ENCODE peak calls at places on chromosome 12, in ten cellular contexts. One of them, this sample, is unnamed.

GRCh38 chr12:91677556-91677955 is 468.1 kb downstream of the BTG1 start:
- DNase-seq in mammary epithelial cell: no peak
- DNase-seq in HCT116: no peak
- DNase-seq in upper lobe of right lung: no peak
- DNase-seq in brain microvascular endothelial cell: no peak
- DNase-seq in aorta: no peak
- DNase-seq in right cardiac atrium: no peak
- DNase-seq in tibial artery: no peak
- DNase-seq in cardiac muscle cell: no peak
- DNase-seq in RWPE2: no peak
- DNase-seq in this sample: no peak

GRCh38 chr12:69007166-69007857 is 74.3 kb upstream of the CPM start:
- DNase-seq in cardiac muscle cell: peak; percentile 75
- DNase-seq in aorta: no peak
- DNase-seq in mammary epithelial cell: peak; percentile 46
- DNase-seq in brain microvascular endothelial cell: peak; percentile 63
- DNase-seq in right cardiac atrium: peak; percentile 40
- DNase-seq in RWPE2: no peak
- DNase-seq in HCT116: no peak
- DNase-seq in tibial artery: no peak
- DNase-seq in upper lobe of right lung: no peak
- DNase-seq in this sample: no peak

GRCh38 chr12:9273276-9273675 is 65.1 kb upstream of the PZP start:
- DNase-seq in aorta: no peak
- DNase-seq in mammary epithelial cell: peak; percentile 35
- DNase-seq in cardiac muscle cell: no peak
- DNase-seq in tibial artery: no peak
- DNase-seq in right cardiac atrium: no peak
- DNase-seq in RWPE2: no peak
- DNase-seq in brain microvascular endothelial cell: no peak
- DNase-seq in HCT116: no peak
- DNase-seq in upper lobe of right lung: no peak
- DNase-seq in this sample: no peak

GRCh38 chr12:76083761-76084276 is 666 bp downstream of the NAP1L1 start:
- DNase-seq in RWPE2: peak; percentile 63
- DNase-seq in brain microvascular endothelial cell: peak; percentile 49
- DNase-seq in right cardiac atrium: peak; percentile 87
- DNase-seq in aorta: peak; percentile 90
- DNase-seq in HCT116: no peak
- DNase-seq in cardiac muscle cell: peak; percentile 91
- DNase-seq in mammary epithelial cell: peak; percentile 67
- DNase-seq in tibial artery: peak; percentile 79
- DNase-seq in upper lobe of right lung: peak; percentile 85
- DNase-seq in this sample: peak; percentile 66

GRCh38 chr12:6724409-6724797 is 557 bp downstream of the COPS7A start:
- DNase-seq in HCT116: no peak
- DNase-seq in upper lobe of right lung: no peak
- DNase-seq in brain microvascular endothelial cell: peak; percentile 11
- DNase-seq in aorta: no peak
- DNase-seq in tibial artery: no peak
- DNase-seq in RWPE2: no peak
- DNase-seq in right cardiac atrium: no peak
- DNase-seq in mammary epithelial cell: no peak
- DNase-seq in cardiac muscle cell: no peak
- DNase-seq in this sample: peak; percentile 28

GRCh38 chr12:65232490-65233077 is 45.9 kb upstream of the MSRB3 start:
- DNase-seq in cardiac muscle cell: no peak
- DNase-seq in right cardiac atrium: no peak
- DNase-seq in aorta: no peak
- DNase-seq in RWPE2: no peak
- DNase-seq in upper lobe of right lung: no peak
- DNase-seq in mammary epithelial cell: peak; percentile 11
- DNase-seq in brain microvascular endothelial cell: no peak
- DNase-seq in HCT116: no peak
- DNase-seq in tibial artery: no peak
- DNase-seq in this sample: no peak

GRCh38 chr12:30847259-30847658 is 79.3 kb upstream of the TSPAN11 start:
- DNase-seq in cardiac muscle cell: peak; percentile 58
- DNase-seq in right cardiac atrium: no peak
- DNase-seq in HCT116: peak; percentile 62
- DNase-seq in upper lobe of right lung: no peak
- DNase-seq in tibial artery: no peak
- DNase-seq in aorta: no peak
- DNase-seq in RWPE2: no peak
- DNase-seq in mammary epithelial cell: peak; percentile 59
- DNase-seq in brain microvascular endothelial cell: peak; percentile 70
- DNase-seq in this sample: no peak

GRCh38 chr12:124930576-124930975 is 16.1 kb upstream of the UBC start:
- DNase-seq in upper lobe of right lung: no peak
- DNase-seq in brain microvascular endothelial cell: no peak
- DNase-seq in HCT116: no peak
- DNase-seq in cardiac muscle cell: no peak
- DNase-seq in RWPE2: no peak
- DNase-seq in right cardiac atrium: no peak
- DNase-seq in tibial artery: no peak
- DNase-seq in aorta: no peak
- DNase-seq in mammary epithelial cell: no peak
- DNase-seq in this sample: no peak

GRCh38 chr12:111085100-111085499 is 164.7 kb upstream of the MYL2 start:
- DNase-seq in tibial artery: no peak
- DNase-seq in mammary epithelial cell: no peak
- DNase-seq in brain microvascular endothelial cell: no peak
- DNase-seq in right cardiac atrium: no peak
- DNase-seq in HCT116: no peak
- DNase-seq in aorta: no peak
- DNase-seq in cardiac muscle cell: no peak
- DNase-seq in upper lobe of right lung: peak; percentile 18
- DNase-seq in RWPE2: no peak
- DNase-seq in this sample: no peak

GRCh38 chr12:111078731-111079130 is 158.4 kb upstream of the MYL2 start:
- DNase-seq in aorta: no peak
- DNase-seq in upper lobe of right lung: no peak
- DNase-seq in tibial artery: no peak
- DNase-seq in brain microvascular endothelial cell: no peak
- DNase-seq in right cardiac atrium: no peak
- DNase-seq in cardiac muscle cell: no peak
- DNase-seq in RWPE2: no peak
- DNase-seq in HCT116: no peak
- DNase-seq in mammary epithelial cell: no peak
- DNase-seq in this sample: no peak

GRCh38 chr12:111084605-111085004 is 164.2 kb upstream of the MYL2 start:
- DNase-seq in right cardiac atrium: no peak
- DNase-seq in aorta: no peak
- DNase-seq in cardiac muscle cell: no peak
- DNase-seq in HCT116: no peak
- DNase-seq in brain microvascular endothelial cell: no peak
- DNase-seq in mammary epithelial cell: no peak
- DNase-seq in RWPE2: no peak
- DNase-seq in tibial artery: no peak
- DNase-seq in upper lobe of right lung: peak; percentile 9
- DNase-seq in this sample: no peak

GRCh38 chr12:111088409-111088808 is 168.0 kb upstream of the MYL2 start:
- DNase-seq in tibial artery: no peak
- DNase-seq in cardiac muscle cell: no peak
- DNase-seq in right cardiac atrium: no peak
- DNase-seq in upper lobe of right lung: no peak
- DNase-seq in brain microvascular endothelial cell: no peak
- DNase-seq in mammary epithelial cell: no peak
- DNase-seq in aorta: no peak
- DNase-seq in HCT116: no peak
- DNase-seq in RWPE2: no peak
- DNase-seq in this sample: no peak

GRCh38 chr12:111084172-111084571 is 163.8 kb upstream of the MYL2 start:
- DNase-seq in brain microvascular endothelial cell: no peak
- DNase-seq in upper lobe of right lung: no peak
- DNase-seq in tibial artery: no peak
- DNase-seq in aorta: no peak
- DNase-seq in RWPE2: no peak
- DNase-seq in HCT116: no peak
- DNase-seq in cardiac muscle cell: no peak
- DNase-seq in right cardiac atrium: no peak
- DNase-seq in mammary epithelial cell: no peak
- DNase-seq in this sample: no peak
- H3K27ac ChIP-seq in brain microvascular endothelial cell: no peak overlapping the region
- H3K27ac ChIP-seq in upper lobe of right lung: no peak overlapping the region
- H3K27ac ChIP-seq in tibial artery: no peak overlapping the region
- H3K27ac ChIP-seq in aorta: no peak overlapping the region
- H3K27ac ChIP-seq in RWPE2: no peak overlapping the region
- H3K27ac ChIP-seq in HCT116: no peak overlapping the region
- H3K27ac ChIP-seq in cardiac muscle cell: no peak overlapping the region
- H3K27ac ChIP-seq in right cardiac atrium: no peak overlapping the region
- H3K27ac ChIP-seq in mammary epithelial cell: no peak overlapping the region
- H3K27ac ChIP-seq in this sample: no peak overlapping the region

DNA sequence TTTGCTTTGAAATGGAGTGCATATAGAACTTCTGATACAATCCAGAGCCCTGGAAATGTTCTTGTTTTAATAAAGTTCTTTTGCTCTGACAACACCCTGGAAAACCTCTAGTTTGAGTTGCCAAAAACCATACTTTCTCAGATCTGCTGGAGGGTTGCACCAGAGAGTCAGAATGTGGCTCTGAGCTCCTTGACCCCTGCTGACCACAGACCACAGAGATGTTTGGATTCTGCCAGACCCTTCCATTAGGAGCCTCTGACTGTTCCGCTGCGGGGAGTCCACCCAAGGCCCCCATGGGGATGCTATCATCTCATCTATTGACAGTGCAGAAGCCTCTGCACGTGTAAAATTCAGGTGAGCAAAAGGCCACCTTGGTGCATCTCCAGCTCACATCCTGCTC is 332.6 kb downstream of the GLT1D1 start:
- DNase-seq in HCT116: no peak
- DNase-seq in aorta: no peak
- DNase-seq in tibial artery: no peak
- DNase-seq in upper lobe of right lung: no peak
- DNase-seq in mammary epithelial cell: no peak
- DNase-seq in right cardiac atrium: no peak
- DNase-seq in cardiac muscle cell: no peak
- DNase-seq in RWPE2: no peak
- DNase-seq in brain microvascular endothelial cell: peak; percentile 76
- DNase-seq in this sample: no peak
- H3K27ac ChIP-seq in HCT116: no peak overlapping the region
- H3K27ac ChIP-seq in aorta: no peak overlapping the region
- H3K27ac ChIP-seq in tibial artery: no peak overlapping the region
- H3K27ac ChIP-seq in upper lobe of right lung: no peak overlapping the region
- H3K27ac ChIP-seq in mammary epithelial cell: no peak overlapping the region
- H3K27ac ChIP-seq in right cardiac atrium: no peak overlapping the region
- H3K27ac ChIP-seq in cardiac muscle cell: no peak overlapping the region
- H3K27ac ChIP-seq in RWPE2: no peak overlapping the region
- H3K27ac ChIP-seq in brain microvascular endothelial cell: no peak overlapping the region
- H3K27ac ChIP-seq in this sample: no peak overlapping the region

DNA sequence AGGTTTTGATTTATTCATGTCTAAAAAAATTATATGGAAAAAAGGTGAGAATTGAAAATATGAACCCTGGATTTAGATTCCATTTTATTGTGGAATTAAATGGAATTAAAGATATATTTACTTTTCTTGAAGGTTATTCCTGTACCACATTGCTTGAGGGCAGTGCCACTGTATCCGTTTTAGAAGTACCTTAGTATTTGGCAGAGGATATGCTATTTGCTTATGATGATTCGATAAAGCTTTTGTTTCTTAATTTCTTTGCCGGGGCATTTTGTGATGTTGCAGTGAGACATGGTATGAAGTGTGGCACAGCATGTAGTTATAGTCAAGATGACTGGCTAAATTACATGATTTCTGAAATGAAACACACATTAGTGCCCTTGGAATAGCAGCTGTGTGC is 7.6 kb downstream of the TMTC2 start:
- DNase-seq in brain microvascular endothelial cell: no peak
- DNase-seq in HCT116: no peak
- DNase-seq in tibial artery: no peak
- DNase-seq in upper lobe of right lung: no peak
- DNase-seq in cardiac muscle cell: no peak
- DNase-seq in RWPE2: no peak
- DNase-seq in right cardiac atrium: no peak
- DNase-seq in aorta: no peak
- DNase-seq in mammary epithelial cell: no peak
- DNase-seq in this sample: no peak
- H3K27ac ChIP-seq in brain microvascular endothelial cell: no peak overlapping the region
- H3K27ac ChIP-seq in HCT116: no peak overlapping the region
- H3K27ac ChIP-seq in tibial artery: no peak overlapping the region
- H3K27ac ChIP-seq in upper lobe of right lung: no peak overlapping the region
- H3K27ac ChIP-seq in cardiac muscle cell: no peak overlapping the region
- H3K27ac ChIP-seq in RWPE2: peak overlapping the region; percentile 42
- H3K27ac ChIP-seq in right cardiac atrium: no peak overlapping the region
- H3K27ac ChIP-seq in aorta: no peak overlapping the region
- H3K27ac ChIP-seq in mammary epithelial cell: no peak overlapping the region
- H3K27ac ChIP-seq in this sample: no peak overlapping the region

GRCh38 chr12:113835913-113836312 is 130.2 kb downstream of the RBM19 start:
- DNase-seq in tibial artery: no peak
- DNase-seq in HCT116: no peak
- DNase-seq in cardiac muscle cell: no peak
- DNase-seq in upper lobe of right lung: no peak
- DNase-seq in brain microvascular endothelial cell: no peak
- DNase-seq in mammary epithelial cell: no peak
- DNase-seq in aorta: no peak
- DNase-seq in right cardiac atrium: no peak
- DNase-seq in RWPE2: no peak
- DNase-seq in this sample: no peak
- H3K27ac ChIP-seq in tibial artery: no peak overlapping the region
- H3K27ac ChIP-seq in HCT116: no peak overlapping the region
- H3K27ac ChIP-seq in cardiac muscle cell: no peak overlapping the region
- H3K27ac ChIP-seq in upper lobe of right lung: no peak overlapping the region
- H3K27ac ChIP-seq in brain microvascular endothelial cell: no peak overlapping the region
- H3K27ac ChIP-seq in mammary epithelial cell: no peak overlapping the region
- H3K27ac ChIP-seq in aorta: no peak overlapping the region
- H3K27ac ChIP-seq in right cardiac atrium: no peak overlapping the region
- H3K27ac ChIP-seq in RWPE2: no peak overlapping the region
- H3K27ac ChIP-seq in this sample: no peak overlapping the region

This sample was measured in pancreas.